ENCODE peak calls at places on chromosomes 7 and 10, in nine cellular contexts. H is GM20000; A is endothelial cell of umbilical vein; O is M059J; T is epithelial cell of prostate; J is BE2C; L is mammary epithelial cell; E is effector memory CD8-positive, alpha-beta T cell; R is fibroblast of pulmonary artery. F is an unnamed sample.

GRCh38 chr10:102927311-102928010 is 9.4 kb downstream of the CNNM2 start:
- DNase-seq in E (no peak), O (no peak), R (no peak), J (no peak), T (no peak), H (no peak), A (no peak), L (no peak), F (no peak)

GRCh38 chr10:17585001-17585400 is 32.2 kb downstream of the HACD1 start:
- DNase-seq in E (no peak), A (no peak), T (no peak), H (no peak), R (no peak), O (no peak), L (no peak), J (no peak), F (no peak)

GRCh38 chr7:159061674-159062212 is 82.9 kb downstream of the VIPR2 start:
- DNase-seq in A (no peak), J (no peak), R (no peak), H (no peak), T (no peak), E (no peak), O (no peak), L (no peak), F (no peak)

GRCh38 chr7:7868245-7868899 is 100.2 kb upstream of the GLCCI1 start:
- DNase-seq in J (no peak), R (no peak), O (no peak), L (no peak), T (no peak), A (no peak), E (no peak), H (no peak), F (no peak)

GRCh38 chr10:103168436-103168835 is 24.6 kb downstream of the NT5C2 start:
- DNase-seq in T (peak; percentile 72), H (no peak), A (peak; percentile 36), J (no peak), O (peak; percentile 23), L (peak; percentile 85), E (no peak), R (peak; percentile 27), F (no peak)

GRCh38 chr10:61642073-61642637 is 20.6 kb upstream of the CABCOCO1 start:
- DNase-seq in T (no peak), O (no peak), E (no peak), J (no peak), L (no peak), H (no peak), R (no peak), A (peak; percentile 14), F (no peak)

GRCh38 chr7:24244554-24244953 is 39.4 kb upstream of the NPY start:
- DNase-seq in R (no peak), L (no peak), J (no peak), A (no peak), E (no peak), T (no peak), O (no peak), H (no peak), F (no peak)

GRCh38 chr7:8491106-8491505 is 57.7 kb downstream of the NXPH1 start:
- DNase-seq in O (no peak), E (no peak), H (no peak), A (no peak), T (no peak), R (no peak), L (no peak), J (no peak), F (no peak)

GRCh38 chr10:32149257-32149955 is 93.2 kb upstream of the KIF5B start:
- DNase-seq in L (peak; percentile 89), A (peak; percentile 72), H (peak; percentile 78), O (peak; percentile 83), R (peak; percentile 98), T (peak; percentile 73), J (no peak), E (no peak), F (no peak)

GRCh38 chr10:122849900-122850605 is 4.4 kb upstream of the CUZD1 start:
- DNase-seq in E (no peak), H (no peak), R (no peak), O (peak; percentile 63), J (no peak), L (no peak), T (no peak), A (peak; percentile 66), F (no peak)

GRCh38 chr7:149662591-149663095 is 110.7 kb downstream of the ZNF467 start:
- DNase-seq in H (peak; percentile 61), L (peak; percentile 67), O (no peak), A (peak; percentile 66), R (peak; percentile 63), J (peak; percentile 90), T (no peak), E (peak; percentile 63), F (peak; percentile 85)

GRCh38 chr7:135558337-135558767 is 635 bp downstream of the NUP205 start:
- DNase-seq in H (peak; percentile 77), O (peak; percentile 84), R (peak; percentile 55), E (peak; percentile 63), T (no peak), L (peak; percentile 64), A (peak; percentile 77), J (peak; percentile 71), F (peak; percentile 89)

GRCh38 chr10:79984851-79985250 is 35.9 kb upstream of the SFTPD start:
- DNase-seq in O (peak; percentile 58), A (no peak), T (peak; percentile 92), R (no peak), J (no peak), E (no peak), H (no peak), L (peak; percentile 93), F (no peak)

GRCh38 chr10:57188846-57189245 is 827.8 kb upstream of the ZWINT start:
- DNase-seq in J (no peak), L (no peak), E (no peak), T (no peak), R (no peak), H (no peak), O (no peak), A (no peak), F (no peak)

GRCh38 chr10:60048146-60048545 is 141.8 kb upstream of the CCDC6 start:
- DNase-seq in T (no peak), E (no peak), A (peak; percentile 18), R (peak; percentile 52), H (no peak), J (peak; percentile 14), L (peak; percentile 18), O (peak; percentile 27), F (no peak)

GRCh38 chr10:31362023-31362641 is 43.1 kb downstream of the ZEB1 start:
- DNase-seq in J (no peak), E (no peak), O (no peak), H (no peak), L (no peak), A (no peak), R (no peak), T (no peak), F (no peak)

GRCh38 chr10:117075064-117075463 is 63.0 kb downstream of the VAX1 start:
- DNase-seq in O (no peak), J (no peak), T (no peak), R (peak; percentile 4), H (no peak), E (no peak), L (peak; percentile 52), A (no peak), F (no peak)

GRCh38 chr10:61992683-61993629 is 91.5 kb downstream of the ARID5B start:
- DNase-seq in H (no peak), L (peak; percentile 90), R (peak; percentile 98), J (peak; percentile 15), E (peak; percentile 52), T (peak; percentile 70), A (peak; percentile 78), O (peak; percentile 61), F (no peak)

GRCh38 chr7:151136515-151136908 is 31.0 kb downstream of the GBX1 start:
- DNase-seq in H (no peak), O (no peak), L (no peak), T (no peak), A (no peak), J (no peak), R (no peak), E (no peak), F (no peak)

GRCh38 chr7:115973381-115973780 is 57.2 kb downstream of the TFEC start:
- DNase-seq in R (peak; percentile 16), A (no peak), T (no peak), O (no peak), E (no peak), J (no peak), H (no peak), L (no peak), F (no peak)

GRCh38 chr10:113492181-113492580 is 60.7 kb upstream of the HABP2 start:
- DNase-seq in T (no peak), R (no peak), H (no peak), E (no peak), J (no peak), O (no peak), A (no peak), L (no peak), F (no peak)

GRCh38 chr7:108581655-108582491 is 12.2 kb downstream of the DNAJB9 start:
- DNase-seq in R (peak; percentile 17), A (peak; percentile 8), T (no peak), O (peak; percentile 54), H (no peak), E (no peak), J (no peak), L (peak; percentile 11), F (no peak)

GRCh38 chr10:108913300-108913699 is 1010.0 kb downstream of the XPNPEP1 start:
- DNase-seq in O (peak; percentile 15), J (no peak), A (no peak), R (no peak), L (no peak), T (no peak), E (no peak), H (no peak), F (no peak)

GRCh38 chr10:121766426-121766825 is 161.4 kb downstream of the ATE1 start:
- DNase-seq in A (no peak), O (no peak), L (no peak), T (no peak), R (no peak), H (no peak), E (no peak), J (no peak), F (no peak)

GRCh38 chr7:146115665-146116451 is 743 bp upstream of the CNTNAP2 start:
- DNase-seq in O (peak; percentile 4), J (peak; percentile 48), R (peak; percentile 67), T (no peak), A (peak; percentile 1), E (no peak), H (peak; percentile 47), L (peak; percentile 3), F (peak; percentile 89)

GRCh38 chr7:2870471-2870941 is 26.4 kb upstream of the GNA12 start:
- DNase-seq in A (peak; percentile 90), J (peak; percentile 52), R (peak; percentile 90), E (no peak), L (peak; percentile 30), O (peak; percentile 31), T (peak; percentile 14), H (no peak), F (no peak)

GRCh38 chr10:131694963-131695813 is 205.6 kb upstream of the PPP2R2D start:
- DNase-seq in J (no peak), E (no peak), L (no peak), T (no peak), O (no peak), R (no peak), A (no peak), H (no peak), F (no peak)

GRCh38 chr10:77892021-77892739 is 34.4 kb downstream of the DLG5 start:
- DNase-seq in H (no peak), R (no peak), O (no peak), E (no peak), A (no peak), J (no peak), T (no peak), L (no peak), F (no peak)

GRCh38 chr7:128014864-128015263 is 16.4 kb downstream of the LRRC4 start:
- DNase-seq in A (no peak), R (no peak), T (peak; percentile 27), J (no peak), H (no peak), L (peak; percentile 39), E (no peak), O (no peak), F (no peak)

GRCh38 chr7:21256310-21256877 is 171.5 kb upstream of the SP4 start:
- DNase-seq in O (peak; percentile 41), T (no peak), H (peak; percentile 17), L (peak; percentile 6), A (peak; percentile 62), R (peak; percentile 69), E (peak; percentile 27), J (peak; percentile 18), F (peak; percentile 64)

GRCh38 chr10:126373982-126374381 is 14.3 kb downstream of the ADAM12 start:
- DNase-seq in A (no peak), J (no peak), H (no peak), E (no peak), T (no peak), O (peak; percentile 90), L (no peak), R (no peak), F (no peak)

F was measured in MM.1S.